ENCODE peak calls at places on chromosomes 7 and 10, in seven cellular contexts. I is PC-9, A is IMR-90, X is GM23248, E is breast epithelium, K is AG04450, S is adrenal gland. R is an unnamed sample.

GRCh38 chr7:129307592-129307991 is 82.8 kb downstream of the AHCYL2 start:
- DNase-seq in A (no peak), E (no peak), K (no peak), X (no peak), I (peak; percentile 68), S (no peak), R (no peak)

GRCh38 chr7:120554960-120555571 is 282.1 kb downstream of the KCND2 start:
- DNase-seq in X (peak; percentile 73), I (peak; percentile 42), S (peak; percentile 48), K (peak; percentile 11), E (no peak), A (peak; percentile 47), R (peak; percentile 80)

GRCh38 chr10:47031953-47032465 is 120.8 kb downstream of the PTPN20 start:
- DNase-seq in S (peak; percentile 34), A (peak; percentile 41), K (no peak), I (no peak), E (peak; percentile 33), X (peak; percentile 90), R (no peak)

GRCh38 chr10:104735036-104735435 is 93.9 kb downstream of the SORCS3 start:
- DNase-seq in S (no peak), I (no peak), K (no peak), A (no peak), X (no peak), E (no peak), R (no peak)

GRCh38 chr7:149778696-149779501 is 5.5 kb upstream of the ZNF467 start:
- DNase-seq in S (no peak), A (no peak), K (no peak), X (no peak), E (no peak), I (no peak), R (no peak)

GRCh38 chr7:155961241-155962190 is 149.3 kb upstream of the SHH start:
- DNase-seq in I (no peak), S (no peak), E (no peak), A (no peak), X (no peak), K (no peak), R (no peak)

GRCh38 chr7:116316838-116317612 is 106.7 kb downstream of the TES start:
- DNase-seq in X (peak; percentile 99), A (peak; percentile 99), I (peak; percentile 97), K (peak; percentile 90), E (no peak), S (peak; percentile 86), R (peak; percentile 75)

GRCh38 chr7:121515651-121516401 is 119.7 kb upstream of the FAM3C start:
- DNase-seq in S (no peak), K (no peak), I (no peak), A (no peak), X (peak; percentile 60), E (no peak), R (no peak)

GRCh38 chr10:91596821-91597396 is 36.0 kb downstream of the PPP1R3C start:
- DNase-seq in K (no peak), S (no peak), A (peak; percentile 85), I (no peak), E (no peak), X (peak; percentile 85), R (no peak)

GRCh38 chr7:46360255-46360654 is 439.2 kb upstream of the IGFBP3 start:
- DNase-seq in E (no peak), K (no peak), S (no peak), X (no peak), A (no peak), I (no peak), R (no peak)

GRCh38 chr10:58087896-58088295 is 179.8 kb downstream of the IPMK start:
- DNase-seq in E (no peak), K (no peak), I (no peak), A (no peak), X (no peak), S (no peak), R (no peak)

GRCh38 chr7:98168181-98168903 is 42.9 kb upstream of the BHLHA15 start:
- DNase-seq in X (peak; percentile 46), A (peak; percentile 66), I (peak; percentile 79), S (peak; percentile 69), K (peak; percentile 34), E (no peak), R (peak; percentile 88)

GRCh38 chr7:158710651-158711102 is 6.1 kb upstream of the NCAPG2 start:
- DNase-seq in X (peak; percentile 76), I (peak; percentile 87), E (no peak), A (peak; percentile 23), K (no peak), S (no peak), R (no peak)

GRCh38 chr10:18140957-18141888 is 999 bp downstream of the CACNB2 start:
- DNase-seq in S (no peak), X (no peak), A (no peak), I (no peak), E (no peak), K (no peak), R (no peak)

GRCh38 chr7:105309235-105310156 is 79.2 kb downstream of the SRPK2 start:
- DNase-seq in E (no peak), A (no peak), I (no peak), X (no peak), S (no peak), K (no peak), R (no peak)

GRCh38 chr7:69438584-69438983 is 159.7 kb upstream of the AUTS2 start:
- DNase-seq in I (no peak), E (no peak), X (no peak), A (no peak), K (no peak), S (no peak), R (no peak)

GRCh38 chr10:60466267-60467201 is 76.9 kb upstream of the ANK3 start:
- DNase-seq in A (peak; percentile 71), E (no peak), I (peak; percentile 80), S (no peak), X (peak; percentile 26), K (peak; percentile 11), R (no peak)

GRCh38 chr7:31017036-31017747 is 34.9 kb upstream of the ADCYAP1R1 start:
- DNase-seq in S (no peak), E (no peak), I (no peak), K (no peak), A (no peak), X (no peak), R (no peak)

GRCh38 chr10:46265981-46266505 is 20.8 kb upstream of the ANTXRL start:
- DNase-seq in A (no peak), S (no peak), I (no peak), E (no peak), X (no peak), K (no peak), R (no peak)

GRCh38 chr7:129469930-129470329 is 32.4 kb upstream of the SMKR1 start:
- DNase-seq in I (no peak), K (no peak), S (no peak), A (no peak), E (no peak), X (no peak), R (no peak)

GRCh38 chr7:112986256-112987031 is 100.2 kb downstream of the GPR85 start:
- DNase-seq in X (peak; percentile 81), I (no peak), E (no peak), K (no peak), A (peak; percentile 59), S (no peak), R (no peak)

GRCh38 chr10:132878091-132878729 is 64.2 kb downstream of the CFAP46 start:
- DNase-seq in I (no peak), E (peak; percentile 46), K (no peak), X (peak; percentile 75), S (no peak), A (no peak), R (no peak)

GRCh38 chr7:135490783-135491182 is 19.1 kb downstream of the CNOT4 start:
- DNase-seq in A (peak; percentile 60), E (no peak), K (no peak), S (peak; percentile 48), I (no peak), X (peak; percentile 37), R (peak; percentile 32)
- H3K27ac ChIP-seq in A (no peak overlapping the region), E (no peak overlapping the region), K (no peak overlapping the region), S (no peak overlapping the region), I (no peak overlapping the region), X (no peak overlapping the region), R (peak overlapping the region; percentile 36)

DNA sequence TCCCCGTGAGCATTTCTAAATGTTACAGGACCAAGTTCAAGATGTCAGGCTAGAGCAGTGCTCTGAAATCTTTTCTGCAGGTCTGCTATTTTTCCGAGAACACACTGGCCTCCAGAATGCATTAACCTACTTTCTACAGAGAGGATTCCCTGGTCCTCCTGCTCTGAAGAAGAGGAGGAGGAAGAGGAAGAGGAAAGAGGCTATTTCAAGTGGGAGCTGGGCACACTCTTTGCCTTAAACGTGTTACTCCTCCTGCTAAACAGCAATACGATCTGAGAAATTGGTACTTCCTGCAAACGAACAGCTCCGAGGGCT is 157.4 kb downstream of the FRMD4A start:
- DNase-seq in A (peak; percentile 35), S (no peak), I (no peak), E (no peak), K (no peak), X (peak; percentile 54), R (no peak)
- H3K27ac ChIP-seq in A (peak overlapping the region; percentile 46), S (no peak overlapping the region), I (no peak overlapping the region), E (no peak overlapping the region), K (peak overlapping the region; percentile 2), X (no peak overlapping the region), R (peak overlapping the region; percentile 72)

GRCh38 chr7:107555893-107556292 is 7.8 kb downstream of the COG5 start:
- DNase-seq in I (no peak), S (no peak), X (no peak), K (no peak), A (no peak), E (no peak), R (no peak)

GRCh38 chr7:107563072-107563760 is 504 bp downstream of the COG5 start:
- DNase-seq in E (peak; percentile 63), X (no peak), S (peak; percentile 70), A (peak; percentile 8), K (no peak), I (peak; percentile 49), R (no peak)

GRCh38 chr7:107563761-107564552 is at the start of the genes COG5 and DUS4L:
- DNase-seq in K (peak; percentile 34), S (peak; percentile 81), X (peak; percentile 91), I (peak; percentile 58), A (peak; percentile 79), E (peak; percentile 83), R (peak; percentile 93)

GRCh38 chr7:107560898-107561516 is 2.7 kb downstream of the COG5 start:
- DNase-seq in K (no peak), A (no peak), E (no peak), X (no peak), S (no peak), I (no peak), R (no peak)

GRCh38 chr7:107559864-107560263 is 3.9 kb downstream of the COG5 start:
- DNase-seq in E (no peak), X (peak; percentile 73), S (no peak), A (peak; percentile 78), K (no peak), I (no peak), R (no peak)
- H3K27ac ChIP-seq in E (no peak overlapping the region), X (peak overlapping the region; percentile 45), S (peak overlapping the region; percentile 39), A (no peak overlapping the region), K (no peak overlapping the region), I (no peak overlapping the region), R (peak overlapping the region; percentile 43)

DNA sequence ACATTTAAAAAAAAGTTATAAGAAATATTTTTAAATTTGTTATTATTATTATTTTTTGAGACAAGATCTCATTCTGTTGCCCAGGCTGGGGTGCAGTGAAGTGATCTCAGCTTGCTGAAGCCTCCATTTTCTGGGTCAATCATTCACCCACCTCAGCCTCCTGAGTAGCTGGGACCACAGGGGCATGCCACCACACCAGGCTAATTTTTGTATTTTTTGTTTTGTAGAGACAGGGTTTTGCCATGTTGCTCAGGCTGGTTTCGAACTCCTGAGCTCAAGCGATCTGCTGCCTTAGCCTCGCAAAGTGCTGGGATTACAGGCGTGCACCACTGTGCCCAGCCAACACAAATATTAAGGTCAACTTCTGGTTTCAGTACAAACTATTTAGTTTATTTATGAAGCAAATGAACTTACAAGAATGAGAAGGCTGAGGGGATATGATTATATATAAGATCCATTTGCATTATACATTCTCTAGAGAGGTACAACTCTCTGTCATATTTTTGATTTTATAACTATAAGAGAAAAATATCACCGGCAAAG is 45.9 kb upstream of the FAM133B start:
- DNase-seq in E (no peak), I (no peak), K (no peak), S (no peak), A (peak; percentile 44), X (no peak), R (no peak)
- H3K27ac ChIP-seq in E (no peak overlapping the region), I (no peak overlapping the region), K (no peak overlapping the region), S (no peak overlapping the region), A (peak overlapping the region; percentile 14), X (no peak overlapping the region), R (no peak overlapping the region)

R was measured in hepatocyte.